ENCODE peak calls at places on chromosome 12, in seven cellular contexts. One of them, this sample, is unnamed.

GRCh38 chr12:89179983-89180382 is 172.3 kb downstream of the DUSP6 start:
- DNase-seq in HEK293T: no peak
- DNase-seq in stromal cell of bone marrow: peak
- DNase-seq in NCI-H1092: no peak
- DNase-seq in astrocyte of the cerebellum: peak
- DNase-seq in HFFc6: peak
- DNase-seq in stimulated activated CD8-positive, alpha-beta memory T cell treated with anti-CD3 and anti-CD28 coated beads, Interleukin-15, amount 100 ng/mL, for 4 hours: no peak
- DNase-seq in this sample: no peak

GRCh38 chr12:4011597-4011996 is 138.4 kb upstream of the PARP11 start:
- DNase-seq in stimulated activated CD8-positive, alpha-beta memory T cell treated with anti-CD3 and anti-CD28 coated beads, Interleukin-15, amount 100 ng/mL, for 4 hours: no peak
- DNase-seq in astrocyte of the cerebellum: no peak
- DNase-seq in NCI-H1092: no peak
- DNase-seq in stromal cell of bone marrow: no peak
- DNase-seq in HEK293T: no peak
- DNase-seq in HFFc6: no peak
- DNase-seq in this sample: no peak

GRCh38 chr12:51395283-51396230 is 4.4 kb upstream of the GALNT6 start:
- DNase-seq in NCI-H1092: no peak
- DNase-seq in HEK293T: no peak
- DNase-seq in HFFc6: no peak
- DNase-seq in stromal cell of bone marrow: no peak
- DNase-seq in stimulated activated CD8-positive, alpha-beta memory T cell treated with anti-CD3 and anti-CD28 coated beads, Interleukin-15, amount 100 ng/mL, for 4 hours: no peak
- DNase-seq in astrocyte of the cerebellum: no peak
- DNase-seq in this sample: no peak

GRCh38 chr12:29149691-29150382 is 759 bp downstream of the FAR2 start:
- DNase-seq in stimulated activated CD8-positive, alpha-beta memory T cell treated with anti-CD3 and anti-CD28 coated beads, Interleukin-15, amount 100 ng/mL, for 4 hours: no peak
- DNase-seq in NCI-H1092: no peak
- DNase-seq in HFFc6: no peak
- DNase-seq in astrocyte of the cerebellum: no peak
- DNase-seq in HEK293T: peak
- DNase-seq in stromal cell of bone marrow: no peak
- DNase-seq in this sample: no peak

GRCh38 chr12:10354502-10354901 is 35.3 kb downstream of the KLRK1 start:
- DNase-seq in stromal cell of bone marrow: no peak
- DNase-seq in stimulated activated CD8-positive, alpha-beta memory T cell treated with anti-CD3 and anti-CD28 coated beads, Interleukin-15, amount 100 ng/mL, for 4 hours: no peak
- DNase-seq in astrocyte of the cerebellum: no peak
- DNase-seq in NCI-H1092: no peak
- DNase-seq in HEK293T: no peak
- DNase-seq in HFFc6: peak
- DNase-seq in this sample: no peak

GRCh38 chr12:6553051-6553868 is 2.6 kb downstream of the IFFO1 start:
- DNase-seq in stromal cell of bone marrow: peak
- DNase-seq in HEK293T: no peak
- DNase-seq in HFFc6: peak
- DNase-seq in astrocyte of the cerebellum: no peak
- DNase-seq in stimulated activated CD8-positive, alpha-beta memory T cell treated with anti-CD3 and anti-CD28 coated beads, Interleukin-15, amount 100 ng/mL, for 4 hours: no peak
- DNase-seq in NCI-H1092: no peak
- DNase-seq in this sample: no peak

GRCh38 chr12:9848899-9849298 is 20.3 kb downstream of the CLEC2B start:
- DNase-seq in stimulated activated CD8-positive, alpha-beta memory T cell treated with anti-CD3 and anti-CD28 coated beads, Interleukin-15, amount 100 ng/mL, for 4 hours: no peak
- DNase-seq in stromal cell of bone marrow: no peak
- DNase-seq in HFFc6: no peak
- DNase-seq in astrocyte of the cerebellum: no peak
- DNase-seq in NCI-H1092: no peak
- DNase-seq in HEK293T: no peak
- DNase-seq in this sample: no peak

GRCh38 chr12:131643581-131644452 is 67.1 kb upstream of the SFSWAP start:
- DNase-seq in stromal cell of bone marrow: no peak
- DNase-seq in NCI-H1092: no peak
- DNase-seq in HFFc6: no peak
- DNase-seq in stimulated activated CD8-positive, alpha-beta memory T cell treated with anti-CD3 and anti-CD28 coated beads, Interleukin-15, amount 100 ng/mL, for 4 hours: no peak
- DNase-seq in HEK293T: no peak
- DNase-seq in astrocyte of the cerebellum: no peak
- DNase-seq in this sample: no peak

GRCh38 chr12:120413901-120414695 is 23.8 kb upstream of the COX6A1 start:
- DNase-seq in stromal cell of bone marrow: no peak
- DNase-seq in astrocyte of the cerebellum: no peak
- DNase-seq in NCI-H1092: peak
- DNase-seq in HFFc6: no peak
- DNase-seq in stimulated activated CD8-positive, alpha-beta memory T cell treated with anti-CD3 and anti-CD28 coated beads, Interleukin-15, amount 100 ng/mL, for 4 hours: no peak
- DNase-seq in HEK293T: no peak
- DNase-seq in this sample: no peak

GRCh38 chr12:95118788-95119179 is 45.4 kb upstream of the NR2C1 start:
- DNase-seq in HEK293T: no peak
- DNase-seq in stimulated activated CD8-positive, alpha-beta memory T cell treated with anti-CD3 and anti-CD28 coated beads, Interleukin-15, amount 100 ng/mL, for 4 hours: no peak
- DNase-seq in astrocyte of the cerebellum: no peak
- DNase-seq in stromal cell of bone marrow: no peak
- DNase-seq in HFFc6: no peak
- DNase-seq in NCI-H1092: no peak
- DNase-seq in this sample: no peak

GRCh38 chr12:108633534-108634224 is at the start of gene SELPLG:
- DNase-seq in stromal cell of bone marrow: no peak
- DNase-seq in HFFc6: no peak
- DNase-seq in stimulated activated CD8-positive, alpha-beta memory T cell treated with anti-CD3 and anti-CD28 coated beads, Interleukin-15, amount 100 ng/mL, for 4 hours: peak
- DNase-seq in HEK293T: no peak
- DNase-seq in astrocyte of the cerebellum: no peak
- DNase-seq in NCI-H1092: no peak
- DNase-seq in this sample: peak

GRCh38 chr12:50604640-50604920 is 99.8 kb downstream of the DIP2B start:
- DNase-seq in HFFc6: no peak
- DNase-seq in HEK293T: no peak
- DNase-seq in stimulated activated CD8-positive, alpha-beta memory T cell treated with anti-CD3 and anti-CD28 coated beads, Interleukin-15, amount 100 ng/mL, for 4 hours: no peak
- DNase-seq in NCI-H1092: no peak
- DNase-seq in astrocyte of the cerebellum: no peak
- DNase-seq in stromal cell of bone marrow: no peak
- DNase-seq in this sample: no peak

GRCh38 chr12:49534806-49535278 is 4.0 kb upstream of the KCNH3 start:
- DNase-seq in astrocyte of the cerebellum: no peak
- DNase-seq in stimulated activated CD8-positive, alpha-beta memory T cell treated with anti-CD3 and anti-CD28 coated beads, Interleukin-15, amount 100 ng/mL, for 4 hours: no peak
- DNase-seq in stromal cell of bone marrow: no peak
- DNase-seq in HEK293T: no peak
- DNase-seq in HFFc6: no peak
- DNase-seq in NCI-H1092: no peak
- DNase-seq in this sample: no peak

GRCh38 chr12:99609455-99610181 is 37.9 kb upstream of the GARIN6 start:
- DNase-seq in HEK293T: no peak
- DNase-seq in stimulated activated CD8-positive, alpha-beta memory T cell treated with anti-CD3 and anti-CD28 coated beads, Interleukin-15, amount 100 ng/mL, for 4 hours: no peak
- DNase-seq in astrocyte of the cerebellum: no peak
- DNase-seq in NCI-H1092: no peak
- DNase-seq in HFFc6: no peak
- DNase-seq in stromal cell of bone marrow: no peak
- DNase-seq in this sample: no peak

GRCh38 chr12:124278389-124279101 is 16.3 kb upstream of the RFLNA start:
- DNase-seq in HEK293T: no peak
- DNase-seq in stromal cell of bone marrow: no peak
- DNase-seq in stimulated activated CD8-positive, alpha-beta memory T cell treated with anti-CD3 and anti-CD28 coated beads, Interleukin-15, amount 100 ng/mL, for 4 hours: no peak
- DNase-seq in HFFc6: no peak
- DNase-seq in NCI-H1092: no peak
- DNase-seq in astrocyte of the cerebellum: no peak
- DNase-seq in this sample: no peak

This sample was measured in T follicular helper cell.